ENCODE peak calls at places on chromosome X, in ten cellular contexts. C, O, T, B, G, S, E, Z, F and W are unnamed samples.

GRCh38 chrX:34653811-34654210 is 3.3 kb downstream of the TMEM47 start:
- DNase-seq in C (peak; percentile 12), O (no peak), T (no peak), B (no peak), G (no peak), S (peak; percentile 67), E (no peak), Z (no peak), F (no peak), W (no peak)

GRCh38 chrX:113551919-113552318 is 711.3 kb upstream of the AMOT start:
- DNase-seq in C (no peak), O (no peak), T (no peak), B (no peak), G (peak; percentile 1), S (peak; percentile 62), E (no peak), Z (no peak), F (no peak), W (no peak)

GRCh38 chrX:40105791-40106676 is 8.3 kb upstream of the BCOR start:
- DNase-seq in C (no peak), O (peak; percentile 76), T (no peak), B (no peak), G (peak; percentile 71), S (peak; percentile 87), E (no peak), Z (no peak), F (peak; percentile 65), W (peak; percentile 91)

GRCh38 chrX:136191171-136191570 is 43.8 kb downstream of the FHL1 start:
- DNase-seq in C (no peak), O (no peak), T (no peak), B (no peak), G (peak; percentile 30), S (no peak), E (no peak), Z (no peak), F (no peak), W (no peak)

GRCh38 chrX:54798137-54798536 is at the start of gene ITIH6:
- DNase-seq in C (no peak), O (no peak), T (no peak), B (no peak), G (no peak), S (no peak), E (no peak), Z (no peak), F (no peak), W (no peak)

GRCh38 chrX:84175943-84176342 is 12.1 kb downstream of the RPS6KA6 start:
- DNase-seq in C (no peak), O (no peak), T (no peak), B (no peak), G (no peak), S (no peak), E (no peak), Z (no peak), F (no peak), W (no peak)

GRCh38 chrX:56986138-56986537 is 9.2 kb downstream of the SPIN3 start:
- DNase-seq in C (no peak), O (no peak), T (no peak), B (no peak), G (no peak), S (no peak), E (no peak), Z (no peak), F (no peak), W (no peak)

GRCh38 chrX:151680805-151681204 is 14.5 kb upstream of the PRRG3 start:
- DNase-seq in C (peak; percentile 12), O (no peak), T (no peak), B (peak; percentile 55), G (peak; percentile 54), S (peak; percentile 58), E (peak; percentile 3), Z (no peak), F (peak; percentile 1), W (peak; percentile 65)

GRCh38 chrX:71621644-71622346 is 3.5 kb upstream of the CXCR3 start:
- DNase-seq in C (peak; percentile 16), O (no peak), T (no peak), B (no peak), G (no peak), S (no peak), E (no peak), Z (no peak), F (no peak), W (no peak)

GRCh38 chrX:9885150-9885549 is 82.0 kb upstream of the CLDN34 start:
- DNase-seq in C (peak; percentile 75), O (peak; percentile 73), T (no peak), B (peak; percentile 63), G (peak; percentile 64), S (peak; percentile 77), E (no peak), Z (peak; percentile 4), F (peak; percentile 52), W (peak; percentile 56)

GRCh38 chrX:149937881-149938426 is 337 bp downstream of the EOLA2 start:
- DNase-seq in C (peak; percentile 1), O (no peak), T (no peak), B (no peak), G (no peak), S (no peak), E (no peak), Z (no peak), F (no peak), W (peak; percentile 37)